ENCODE peak calls at places on chromosome 12, in five cellular contexts. D is upper lobe of right lung, L is GM23248, M is heart right ventricle, H is right lobe of liver. I is an unnamed sample.

GRCh38 chr12:62834971-62835547 is 99.9 kb downstream of the PPM1H start:
- DNase-seq in D (no peak), L (peak; percentile 67), M (no peak), H (no peak), I (no peak)

GRCh38 chr12:52675301-52675701 is 4.9 kb downstream of the KRT1 start:
- DNase-seq in D (no peak), L (no peak), M (no peak), H (no peak), I (no peak)

GRCh38 chr12:52419656-52420055 is 13.5 kb upstream of the KRT82 start:
- DNase-seq in D (no peak), L (peak; percentile 45), M (no peak), H (no peak), I (no peak)

GRCh38 chr12:127400231-127400630 is 866.7 kb upstream of the TMEM132C start:
- DNase-seq in D (no peak), L (peak; percentile 15), M (no peak), H (no peak), I (no peak)

GRCh38 chr12:27973487-27973890 is 956 bp upstream of the PTHLH start:
- DNase-seq in D (no peak), L (peak; percentile 73), M (no peak), H (no peak), I (no peak)

GRCh38 chr12:57476162-57476992 is 3.3 kb downstream of the ARHGAP9 start:
- DNase-seq in D (peak; percentile 78), L (no peak), M (no peak), H (no peak), I (no peak)

GRCh38 chr12:109613611-109614455 is 40.2 kb downstream of the MVK start:
- DNase-seq in D (no peak), L (no peak), M (no peak), H (no peak), I (no peak)

GRCh38 chr12:57657744-57658143 is 24.7 kb upstream of the B4GALNT1 start:
- DNase-seq in D (no peak), L (peak; percentile 35), M (no peak), H (peak; percentile 70), I (no peak)

GRCh38 chr12:5887758-5888157 is 57.3 kb downstream of the ANO2 start:
- DNase-seq in D (no peak), L (no peak), M (no peak), H (no peak), I (no peak)

GRCh38 chr12:94545937-94546771 is 86.5 kb upstream of the CEP83 start:
- DNase-seq in D (no peak), L (peak; percentile 80), M (no peak), H (peak; percentile 74), I (no peak)

GRCh38 chr12:117045175-117045997 is 53.8 kb downstream of the TESC start:
- DNase-seq in D (no peak), L (no peak), M (no peak), H (no peak), I (no peak)

GRCh38 chr12:68521848-68522502 is 88.7 kb upstream of the RAP1B start:
- DNase-seq in D (no peak), L (peak; percentile 47), M (no peak), H (no peak), I (no peak)

GRCh38 chr12:25960176-25960575 is 1.7 kb downstream of the RASSF8 start:
- DNase-seq in D (no peak), L (peak; percentile 71), M (no peak), H (no peak), I (no peak)

GRCh38 chr12:132837693-132838463 is 9.2 kb upstream of the GOLGA3 start:
- DNase-seq in D (no peak), L (peak; percentile 55), M (peak; percentile 24), H (no peak), I (peak; percentile 67)

GRCh38 chr12:95151821-95152220 is 65.4 kb downstream of the FGD6 start:
- DNase-seq in D (no peak), L (no peak), M (no peak), H (no peak), I (no peak)

GRCh38 chr12:56337753-56338221 is 897 bp upstream of the IL23A start:
- DNase-seq in D (no peak), L (peak; percentile 18), M (no peak), H (no peak), I (no peak)
- H3K27ac ChIP-seq in D (no peak overlapping the region), L (no peak overlapping the region), M (no peak overlapping the region), H (no peak overlapping the region), I (no peak overlapping the region)

GRCh38 chr12:3090238-3091029 is 13.3 kb downstream of the TSPAN9 start:
- DNase-seq in D (no peak), L (no peak), M (no peak), H (peak; percentile 86), I (no peak)
- H3K27me3 ChIP-seq in D (no peaks in the 10 kb centered on the region), L (no peaks in the 10 kb centered on the region), M (no peaks in the 10 kb centered on the region), H (no peaks in the 10 kb centered on the region), I (no peaks in the 10 kb centered on the region)

GRCh38 chr12:106304797-106305196 is 2.3 kb downstream of the TCP11L2 start:
- DNase-seq in D (no peak), L (no peak), M (no peak), H (no peak), I (no peak)

GRCh38 chr12:106303202-106303820 is 778 bp downstream of the TCP11L2 start:
- DNase-seq in D (peak; percentile 93), L (peak; percentile 92), M (peak; percentile 93), H (peak; percentile 87), I (peak; percentile 82)

GRCh38 chr12:106305376-106305775 is 2.8 kb downstream of the TCP11L2 start:
- DNase-seq in D (no peak), L (peak; percentile 32), M (no peak), H (no peak), I (no peak)

GRCh38 chr12:106302401-106303201 is at the start of gene TCP11L2:
- DNase-seq in D (peak; percentile 94), L (peak; percentile 94), M (peak; percentile 93), H (peak; percentile 92), I (peak; percentile 91)

DNA sequence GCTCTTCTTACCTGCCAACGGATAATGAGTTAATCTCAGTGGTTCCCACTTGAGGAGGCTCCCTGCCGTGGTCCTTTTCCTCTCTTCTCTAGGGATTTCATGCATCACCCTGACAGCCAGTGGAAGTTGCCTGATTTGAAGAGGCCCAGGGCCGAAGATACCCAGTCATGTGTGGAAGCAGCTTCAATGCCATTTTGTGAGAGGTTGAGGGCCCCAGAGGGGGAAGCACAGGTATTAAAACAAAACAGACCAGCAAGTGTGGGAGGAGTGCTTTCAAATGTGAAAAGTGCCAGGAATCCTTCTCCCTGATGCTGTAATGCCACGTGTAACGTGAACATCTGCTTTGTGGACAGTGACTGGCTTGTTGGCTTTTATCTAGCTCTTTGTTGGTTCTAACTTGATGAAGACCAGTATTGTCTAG is 1.5 kb downstream of the TCP11L2 start:
- DNase-seq in D (no peak), L (peak; percentile 62), M (no peak), H (no peak), I (no peak)
- H3K4me1 ChIP-seq in D (peaks cover 49% of the 10 kb centered on the region), L (peaks cover 38% of the 10 kb centered on the region), M (peaks cover 83% of the 10 kb centered on the region), H (peaks cover 14% of the 10 kb centered on the region), I (peaks cover 84% of the 10 kb centered on the region)

GRCh38 chr12:131034631-131035267 is 81.0 kb downstream of the ADGRD1 start:
- DNase-seq in D (no peak), L (no peak), M (no peak), H (no peak), I (no peak)
- H3K27ac ChIP-seq in D (no peak overlapping the region), L (no peak overlapping the region), M (no peak overlapping the region), H (no peak overlapping the region), I (no peak overlapping the region)

GRCh38 chr12:42240131-42240750 is 2.2 kb upstream of the YAF2 start:
- DNase-seq in D (no peak), L (no peak), M (no peak), H (no peak), I (no peak)
- H3K27me3 ChIP-seq in D (no peaks in the 10 kb centered on the region), L (no peaks in the 10 kb centered on the region), M (no peaks in the 10 kb centered on the region), H (no peaks in the 10 kb centered on the region), I (no peaks in the 10 kb centered on the region)

GRCh38 chr12:55828357-55828756 is 1.0 kb downstream of the DNAJC14 start:
- DNase-seq in D (no peak), L (no peak), M (no peak), H (no peak), I (no peak)

GRCh38 chr12:55829967-55830600 is 697 bp upstream of the DNAJC14 start:
- DNase-seq in D (peak; percentile 84), L (no peak), M (peak; percentile 62), H (peak; percentile 79), I (peak; percentile 56)

GRCh38 chr12:55833056-55833455 is 3.7 kb upstream of the DNAJC14 start:
- DNase-seq in D (no peak), L (no peak), M (no peak), H (no peak), I (no peak)

GRCh38 chr12:55831407-55831880 is 2.1 kb upstream of the DNAJC14 start:
- DNase-seq in D (no peak), L (no peak), M (no peak), H (no peak), I (no peak)

GRCh38 chr12:55830601-55831406 is 1.4 kb upstream of the DNAJC14 start:
- DNase-seq in D (peak; percentile 85), L (peak; percentile 68), M (peak; percentile 77), H (peak; percentile 61), I (peak; percentile 79)
- H3K4me1 ChIP-seq in D (peaks cover 40% of the 10 kb centered on the region), L (peaks cover 16% of the 10 kb centered on the region), M (peaks cover 49% of the 10 kb centered on the region), H (peaks cover 20% of the 10 kb centered on the region), I (peaks cover 12% of the 10 kb centered on the region)

DNA sequence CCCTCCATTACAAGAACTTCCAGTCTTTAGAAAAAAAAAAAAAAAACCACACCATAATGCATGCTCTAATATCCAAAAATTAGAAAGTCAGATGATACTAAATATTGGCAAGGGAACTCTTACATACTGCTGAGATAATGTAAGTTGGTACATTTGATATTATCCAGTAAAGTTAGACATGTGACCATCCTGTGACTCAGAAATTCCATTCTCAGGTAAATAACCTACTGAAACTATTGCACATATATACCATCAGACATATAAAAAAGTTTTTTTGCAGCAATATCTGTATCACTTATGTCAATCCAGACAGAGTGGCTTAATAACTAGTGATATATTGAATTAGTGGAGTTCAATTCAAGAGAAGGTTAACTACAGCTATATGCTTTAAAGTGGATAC is 63.5 kb downstream of the KITLG start:
- DNase-seq in D (no peak), L (no peak), M (no peak), H (no peak), I (no peak)
- H3K27ac ChIP-seq in D (no peak overlapping the region), L (no peak overlapping the region), M (no peak overlapping the region), H (no peak overlapping the region), I (no peak overlapping the region)

DNA sequence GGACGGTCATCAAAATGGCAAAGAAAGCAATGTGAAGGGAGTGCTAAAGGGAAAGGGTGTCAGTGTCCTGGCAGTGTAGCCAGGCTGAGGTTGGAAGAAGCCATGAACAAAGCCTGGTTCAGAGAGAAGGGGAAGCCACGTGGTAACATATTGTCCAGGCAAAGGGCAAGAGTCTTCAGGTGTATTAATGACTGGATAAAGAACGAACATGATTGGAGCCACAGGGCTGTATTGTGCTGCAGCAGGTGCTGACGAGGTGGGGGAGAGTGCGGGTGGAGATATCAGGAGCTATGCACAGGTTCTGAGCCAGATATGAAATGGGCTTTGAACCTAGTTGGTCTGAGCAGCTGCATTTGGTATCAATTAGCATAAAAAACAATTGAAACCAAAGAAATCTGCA is 18.6 kb upstream of the EMP1 start:
- DNase-seq in D (no peak), L (no peak), M (no peak), H (no peak), I (no peak)
- H3K27me3 ChIP-seq in D (no peaks in the 10 kb centered on the region), L (no peaks in the 10 kb centered on the region), M (no peaks in the 10 kb centered on the region), H (no peaks in the 10 kb centered on the region), I (no peaks in the 10 kb centered on the region)

I was measured in psoas muscle.